ENCODE peak calls at places on chromosomes 2 and 18, in four cellular contexts. Q is iPS-NIHi11; O is EH; K is CD4-positive, alpha-beta T cell. W is an unnamed sample.

GRCh38 chr2:180322781-180323180 is 315.7 kb upstream of the CWC22 start:
- DNase-seq in K (no peak), Q (no peak), O (peak; percentile 35), W (no peak)

GRCh38 chr2:204145197-204146190 is 208.9 kb downstream of the ICOS start:
- DNase-seq in Q (peak; percentile 75), O (peak; percentile 68), K (peak; percentile 73), W (peak; percentile 62)

GRCh38 chr2:165016772-165017411 is 61.6 kb upstream of the SLC38A11 start:
- DNase-seq in K (no peak), Q (peak; percentile 28), O (peak; percentile 78), W (peak; percentile 47)

GRCh38 chr2:144115892-144116291 is 404.0 kb downstream of the ZEB2 start:
- DNase-seq in O (peak; percentile 55), K (no peak), Q (no peak), W (peak; percentile 15)

GRCh38 chr2:238433941-238434845 is 7.5 kb downstream of the ASB1 start:
- DNase-seq in K (no peak), O (peak; percentile 96), Q (no peak), W (peak; percentile 93)

GRCh38 chr2:174916270-174916930 is 88.8 kb downstream of the CHN1 start:
- DNase-seq in Q (no peak), O (no peak), K (no peak), W (no peak)

GRCh38 chr2:237113026-237113810 is 27.5 kb downstream of the COPS8 start:
- DNase-seq in O (peak; percentile 21), Q (no peak), K (no peak), W (no peak)

GRCh38 chr2:64857581-64858471 is 131.4 kb upstream of the SLC1A4 start:
- DNase-seq in O (peak; percentile 45), K (no peak), Q (no peak), W (peak; percentile 92)

GRCh38 chr2:121887513-121888188 is 132.2 kb downstream of the TSN start:
- DNase-seq in O (no peak), K (no peak), Q (no peak), W (no peak)

GRCh38 chr2:212242739-212243138 is 295.9 kb downstream of the ERBB4 start:
- DNase-seq in K (no peak), O (no peak), Q (no peak), W (no peak)

GRCh38 chr2:27833931-27834330 is 56.3 kb downstream of the RBKS start:
- DNase-seq in K (no peak), Q (no peak), O (peak; percentile 84), W (peak; percentile 67)

GRCh38 chr2:218981390-218982311 is 3.3 kb downstream of the FEV start:
- DNase-seq in K (no peak), O (no peak), Q (no peak), W (no peak)

GRCh38 chr2:126890962-126891450 is 7.7 kb upstream of the TEX51 start:
- DNase-seq in Q (no peak), O (no peak), K (no peak), W (no peak)

GRCh38 chr18:32276896-32277295 is 87.1 kb downstream of the MEP1B start:
- DNase-seq in K (no peak), Q (no peak), O (no peak), W (no peak)

GRCh38 chr18:63208676-63209075 is 110.9 kb downstream of the BCL2 start:
- DNase-seq in K (no peak), Q (no peak), O (no peak), W (no peak)

GRCh38 chr2:17935242-17935885 is 56.9 kb downstream of the KCNS3 start:
- DNase-seq in K (no peak), O (no peak), Q (no peak), W (no peak)

GRCh38 chr2:72116081-72116533 is 31.6 kb downstream of the CYP26B1 start:
- DNase-seq in Q (peak; percentile 84), K (no peak), O (no peak), W (no peak)

GRCh38 chr18:45456076-45457066 is 158.9 kb upstream of the SLC14A2 start:
- DNase-seq in K (no peak), Q (no peak), O (no peak), W (no peak)

GRCh38 chr2:25324905-25325592 is 16.7 kb downstream of the DNMT3A start:
- DNase-seq in K (no peak), Q (no peak), O (peak; percentile 82), W (peak; percentile 70)

GRCh38 chr2:154368148-154368547 is 330.3 kb upstream of the KCNJ3 start:
- DNase-seq in O (no peak), Q (no peak), K (no peak), W (no peak)

GRCh38 chr2:62270728-62271127 is 74.8 kb downstream of the B3GNT2 start:
- DNase-seq in Q (no peak), K (no peak), O (peak; percentile 32), W (no peak)

GRCh38 chr2:203936949-203937348 is 386 bp downstream of the ICOS start:
- DNase-seq in O (no peak), Q (no peak), K (no peak), W (no peak)

GRCh38 chr2:5748391-5748790 is 56.2 kb downstream of the SOX11 start:
- DNase-seq in K (no peak), Q (no peak), O (no peak), W (no peak)

GRCh38 chr2:74131901-74132300 is 15.8 kb downstream of the BOLA3 start:
- DNase-seq in O (no peak), Q (no peak), K (no peak), W (no peak)

GRCh38 chr2:149598014-149598395 is 10.4 kb upstream of the MMADHC start:
- DNase-seq in O (peak; percentile 38), K (no peak), Q (no peak), W (peak; percentile 17)

GRCh38 chr18:36419913-36420531 is 122.5 kb downstream of the FHOD3 start:
- DNase-seq in Q (peak; percentile 29), K (no peak), O (peak; percentile 68), W (peak; percentile 59)

GRCh38 chr2:140338827-140339226 is 1558.6 kb upstream of the NXPH2 start:
- DNase-seq in Q (no peak), O (no peak), K (no peak), W (no peak)

GRCh38 chr2:201357216-201357615 is at the start of gene FLACC1:
- DNase-seq in K (no peak), Q (peak; percentile 83), O (peak; percentile 90), W (peak; percentile 71)

GRCh38 chr2:203802277-203803045 is 65.1 kb upstream of the CTLA4 start:
- DNase-seq in O (peak; percentile 80), Q (no peak), K (no peak), W (peak; percentile 97)

GRCh38 chr2:172449916-172450550 is 22.6 kb downstream of the ITGA6 start:
- DNase-seq in O (peak; percentile 81), K (no peak), Q (no peak), W (peak; percentile 73)

GRCh38 chr2:196046123-196046917 is 22.3 kb downstream of the DNAH7 start:
- DNase-seq in Q (no peak), K (no peak), O (peak; percentile 43), W (no peak)

GRCh38 chr2:241811952-241812729 is 3.1 kb downstream of the NEU4 start:
- DNase-seq in Q (no peak), O (no peak), K (no peak), W (no peak)

GRCh38 chr2:154963509-154963908 is 265.0 kb downstream of the KCNJ3 start:
- DNase-seq in K (no peak), Q (no peak), O (no peak), W (no peak)

GRCh38 chr18:50203801-50204604 is 9.1 kb upstream of the MYO5B start:
- DNase-seq in Q (peak; percentile 86), K (no peak), O (peak; percentile 31), W (peak; percentile 11)

GRCh38 chr18:28095041-28095440 is 81.9 kb downstream of the CDH2 start:
- DNase-seq in Q (no peak), O (peak; percentile 86), K (no peak), W (peak; percentile 50)

GRCh38 chr18:37612941-37613340 is 47.3 kb upstream of the CELF4 start:
- DNase-seq in K (no peak), O (no peak), Q (no peak), W (no peak)

GRCh38 chr2:191319181-191319580 is 74.0 kb downstream of the MYO1B start:
- DNase-seq in O (peak; percentile 79), Q (no peak), K (no peak), W (no peak)

GRCh38 chr2:57876313-57876712 is 170.3 kb upstream of the VRK2 start:
- DNase-seq in K (no peak), O (no peak), Q (no peak), W (no peak)

GRCh38 chr2:134727385-134727784 is 8.6 kb upstream of the TMEM163 start:
- DNase-seq in Q (no peak), O (no peak), K (no peak), W (no peak)

W was measured in AG10803.